ENCODE peak calls at places on chromosomes 2 and 18, in five cellular contexts. T is GM23248, H is K562, I is fibroblast of lung, A is SK-N-SH. O is an unnamed sample.

GRCh38 chr2:237434916-237435315 is 21.0 kb upstream of the COL6A3 start:
- DNase-seq in T (peak; percentile 90), H (peak; percentile 8), A (no peak), I (no peak), O (no peak)

GRCh38 chr2:127161176-127162136 is 54.5 kb upstream of the BIN1 start:
- DNase-seq in I (no peak), T (no peak), A (no peak), H (no peak), O (no peak)

GRCh38 chr2:165864353-165864752 is 70.3 kb upstream of the GALNT3 start:
- DNase-seq in T (no peak), A (peak; percentile 42), H (no peak), I (no peak), O (no peak)

GRCh38 chr18:59814872-59815271 is 84.9 kb upstream of the PMAIP1 start:
- DNase-seq in T (peak; percentile 91), I (peak; percentile 66), H (no peak), A (no peak), O (no peak)

GRCh38 chr2:9539530-9539929 is 16.1 kb downstream of the ADAM17 start:
- DNase-seq in A (no peak), T (no peak), I (peak; percentile 82), H (no peak), O (no peak)

GRCh38 chr2:9239616-9240015 is 33.0 kb downstream of the ASAP2 start:
- DNase-seq in T (no peak), A (no peak), I (no peak), H (no peak), O (no peak)

GRCh38 chr2:42792583-42793313 is at the start of gene HAAO:
- DNase-seq in I (no peak), H (no peak), A (peak; percentile 35), T (peak; percentile 18), O (peak; percentile 87)

GRCh38 chr2:40256649-40257048 is 195.2 kb downstream of the SLC8A1 start:
- DNase-seq in T (peak; percentile 36), H (no peak), I (no peak), A (peak; percentile 50), O (no peak)

GRCh38 chr2:196130039-196130825 is 41.1 kb downstream of the STK17B start:
- DNase-seq in T (no peak), H (no peak), I (no peak), A (peak; percentile 16), O (no peak)

GRCh38 chr2:38997784-38998183 is 108.1 kb downstream of the ARHGEF33 start:
- DNase-seq in T (peak; percentile 95), A (no peak), I (peak; percentile 99), H (no peak), O (no peak)

GRCh38 chr18:66558773-66559172 is 45.1 kb downstream of the CDH19 start:
- DNase-seq in T (no peak), I (peak; percentile 2), H (no peak), A (no peak), O (no peak)

GRCh38 chr2:98379311-98380202 is 33.3 kb downstream of the CNGA3 start:
- DNase-seq in A (no peak), H (no peak), I (peak; percentile 9), T (peak; percentile 32), O (no peak)

GRCh38 chr2:56008661-56009411 is 85.3 kb upstream of the EFEMP1 start:
- DNase-seq in T (peak; percentile 95), A (peak; percentile 58), H (no peak), I (peak; percentile 83), O (peak; percentile 84)

GRCh38 chr2:106314427-106314826 is 120.3 kb upstream of the UXS1 start:
- DNase-seq in I (no peak), H (no peak), T (no peak), A (no peak), O (no peak)

GRCh38 chr2:47321411-47322031 is 81.4 kb upstream of the MSH2 start:
- DNase-seq in H (no peak), T (no peak), I (peak; percentile 43), A (peak; percentile 70), O (no peak)

GRCh38 chr2:166031054-166031453 is 77.5 kb upstream of the TTC21B start:
- DNase-seq in T (peak; percentile 32), I (no peak), H (no peak), A (no peak), O (no peak)

GRCh38 chr2:41966920-41967319 is 80.9 kb upstream of the PKDCC start:
- DNase-seq in I (no peak), A (no peak), H (no peak), T (peak; percentile 60), O (peak; percentile 77)

GRCh38 chr2:152481881-152482280 is 146.9 kb downstream of the FMNL2 start:
- DNase-seq in A (no peak), T (no peak), H (no peak), I (no peak), O (no peak)

GRCh38 chr2:230757476-230757875 is 44.8 kb downstream of the CAB39 start:
- DNase-seq in T (peak; percentile 69), I (peak; percentile 50), H (no peak), A (no peak), O (no peak)

GRCh38 chr2:46983065-46983801 is 67.6 kb upstream of the MCFD2 start:
- DNase-seq in T (peak; percentile 80), A (peak; percentile 63), I (peak; percentile 69), H (peak; percentile 41), O (no peak)

GRCh38 chr2:192298664-192299063 is 103.9 kb upstream of the TMEFF2 start:
- DNase-seq in A (no peak), T (no peak), I (no peak), H (no peak), O (no peak)

GRCh38 chr2:43438858-43439655 is 156.8 kb downstream of the THADA start:
- DNase-seq in H (no peak), I (peak; percentile 51), A (no peak), T (peak; percentile 62), O (no peak)

GRCh38 chr2:188291617-188292445 is at the start of gene GULP1:
- DNase-seq in H (peak; percentile 60), T (peak; percentile 87), A (peak; percentile 85), I (peak; percentile 80), O (peak; percentile 94)

GRCh38 chr2:217279571-217279970 is 419.7 kb upstream of the TNP1 start:
- DNase-seq in H (no peak), I (peak; percentile 91), A (no peak), T (peak; percentile 97), O (no peak)
- H3K9ac ChIP-seq in H (no peak overlapping the region), I (no peak overlapping the region), A (peak overlapping the region; percentile 5), T (peak overlapping the region; percentile 30), O (no peak overlapping the region)

DNA sequence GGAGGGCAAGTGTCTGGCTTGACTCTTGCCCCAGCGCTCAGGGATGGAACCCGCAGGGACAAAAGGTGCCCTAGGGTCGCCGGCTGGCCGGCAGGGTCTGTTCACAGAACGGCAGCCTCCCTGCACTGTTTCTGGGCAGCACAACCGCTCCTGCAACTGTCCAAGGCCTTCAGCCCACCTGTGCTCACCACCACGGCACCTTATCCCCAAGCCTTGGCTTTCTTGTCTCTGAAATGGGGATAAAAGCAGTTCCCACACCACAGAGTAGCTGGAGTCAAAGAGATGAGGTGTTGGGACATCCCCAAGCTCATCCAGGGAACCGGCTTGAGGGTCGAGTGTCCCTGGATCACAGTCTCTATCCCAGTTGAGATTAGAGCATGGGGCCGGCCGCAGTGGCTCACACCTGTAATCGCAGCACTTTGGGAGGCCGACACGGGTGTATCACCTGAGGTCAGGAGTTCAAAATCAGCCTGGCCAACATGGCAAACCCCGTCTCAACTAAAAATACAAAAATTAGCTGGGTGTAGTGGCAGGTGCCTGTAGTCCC is 4.7 kb downstream of the SNORC start:
- DNase-seq in I (no peak), A (peak; percentile 13), T (no peak), H (no peak), O (no peak)
- H3K4me3 ChIP-seq in I (no peak overlapping the region), A (no peak overlapping the region), T (no peak overlapping the region), H (no peak overlapping the region), O (no peak overlapping the region)

GRCh38 chr18:46413684-46414083 is 243.3 kb downstream of the LOXHD1 start:
- DNase-seq in A (no peak), H (no peak), T (no peak), I (no peak), O (no peak)
- H3K9ac ChIP-seq in A (no peak overlapping the region), H (no peak overlapping the region), T (no peak overlapping the region), I (no peak overlapping the region), O (no peak overlapping the region)

GRCh38 chr18:48833701-48834394 is 116.9 kb downstream of the SMAD7 start:
- DNase-seq in T (no peak), H (no peak), I (no peak), A (no peak), O (peak; percentile 68)
- H3K4me3 ChIP-seq in T (peak overlapping the region; percentile 19), H (no peak overlapping the region), I (no peak overlapping the region), A (peak overlapping the region; percentile 62), O (no peak overlapping the region)

GRCh38 chr2:49162151-49162550 is 7.8 kb upstream of the FSHR start:
- DNase-seq in I (no peak), T (no peak), A (no peak), H (no peak), O (no peak)
- H3K9ac ChIP-seq in I (no peak overlapping the region), T (no peak overlapping the region), A (no peak overlapping the region), H (no peak overlapping the region), O (no peak overlapping the region)

GRCh38 chr2:202036601-202037037 is 3.0 kb downstream of the FZD7 start:
- DNase-seq in A (peak; percentile 54), I (peak; percentile 46), H (no peak), T (peak; percentile 46), O (peak; percentile 72)

GRCh38 chr2:202035089-202035940 is 1.7 kb downstream of the FZD7 start:
- DNase-seq in I (peak; percentile 88), H (no peak), T (peak; percentile 90), A (no peak), O (peak; percentile 90)

GRCh38 chr2:202038471-202039277 is 5.0 kb downstream of the FZD7 start:
- DNase-seq in H (peak; percentile 31), I (peak; percentile 46), A (no peak), T (peak; percentile 65), O (no peak)

GRCh38 chr2:202035941-202036372 is 2.3 kb downstream of the FZD7 start:
- DNase-seq in A (no peak), I (no peak), H (no peak), T (no peak), O (peak; percentile 77)

GRCh38 chr2:202037086-202037485 is 3.4 kb downstream of the FZD7 start:
- DNase-seq in T (peak; percentile 59), A (no peak), I (peak; percentile 65), H (no peak), O (no peak)
- H3K4me3 ChIP-seq in T (peak overlapping the region; percentile 80), A (peak overlapping the region; percentile 69), I (peak overlapping the region; percentile 70), H (no peak overlapping the region), O (peak overlapping the region; percentile 1)

O was measured in kidney.